ENCODE peak calls at places on chromosomes 11 and 22, in nine cellular contexts. P is germinal center; B is G401; T is fibroblast of the aortic adventitia; S is foreskin keratinocyte; R is GM23338; J is activated T-helper 1 cell treated with anti-CD3 and anti-CD28 coated beads, Interleukin-12 subunit alpha, Interleukin-12 subunit beta, Interleukin-2, Interleukin-4 antibody, amounts not matched to agents 30 ng/mL and 10 ng/mL and 1 ng/mL, durations not matched to agents 14 hours and 24 hours and 36 hours; C is anterior cingulate cortex; O is adipocyte. Q is an unnamed sample.

GRCh38 chr11:20226936-20227335 is 66.7 kb upstream of the DBX1 start:
- DNase-seq in P (no peak), B (no peak), T (peak), S (peak), R (no peak), J (no peak), C (no peak), O (no peak), Q (no peak)

GRCh38 chr11:75718406-75719088 is 909 bp downstream of the MOGAT2 start:
- DNase-seq in P (no peak), B (no peak), T (no peak), S (no peak), R (no peak), J (no peak), C (no peak), O (no peak), Q (no peak)

GRCh38 chr11:115069599-115069998 is 391.3 kb downstream of the NXPE2 start:
- DNase-seq in P (no peak), B (no peak), T (no peak), S (no peak), R (no peak), J (no peak), C (no peak), O (no peak), Q (no peak)

GRCh38 chr11:128879817-128880216 is 11.3 kb upstream of the KCNJ5 start:
- DNase-seq in P (no peak), B (no peak), T (no peak), S (no peak), R (peak), J (no peak), C (no peak), O (no peak), Q (no peak)

GRCh38 chr11:78392854-78393253 is 24.8 kb downstream of the GAB2 start:
- DNase-seq in P (no peak), B (no peak), T (no peak), S (no peak), R (no peak), J (no peak), C (no peak), O (no peak), Q (no peak)

GRCh38 chr11:65912840-65913239 is 6.0 kb downstream of the C11orf68 start:
- DNase-seq in P (no peak), B (no peak), T (peak), S (peak), R (no peak), J (no peak), C (no peak), O (peak), Q (no peak)

GRCh38 chr11:64241175-64241429 is 207 bp downstream of the FKBP2 start:
- DNase-seq in P (no peak), B (no peak), T (no peak), S (peak), R (no peak), J (no peak), C (no peak), O (no peak), Q (no peak)

GRCh38 chr22:49146511-49146910 is 681.2 kb downstream of the BRD1 start:
- DNase-seq in P (no peak), B (no peak), T (no peak), S (no peak), R (no peak), J (no peak), C (no peak), O (no peak), Q (no peak)

GRCh38 chr11:29272019-29272654 is 744.7 kb downstream of the KCNA4 start:
- DNase-seq in P (no peak), B (no peak), T (peak), S (peak), R (peak), J (no peak), C (no peak), O (peak), Q (no peak)

GRCh38 chr11:82818399-82819043 is 81.7 kb downstream of the PRCP start:
- DNase-seq in P (no peak), B (no peak), T (no peak), S (no peak), R (peak), J (no peak), C (no peak), O (no peak), Q (no peak)

GRCh38 chr22:17795661-17796548 is 21.6 kb upstream of the BID start:
- DNase-seq in P (peak), B (no peak), T (no peak), S (no peak), R (no peak), J (no peak), C (no peak), O (no peak), Q (no peak)

GRCh38 chr11:47847892-47848635 is at the start of gene NUP160:
- DNase-seq in P (peak), B (peak), T (peak), S (peak), R (peak), J (peak), C (peak), O (peak), Q (peak)

GRCh38 chr22:38016182-38017078 is 32.1 kb upstream of the SOX10 start:
- DNase-seq in P (no peak), B (peak), T (peak), S (no peak), R (peak), J (no peak), C (peak), O (no peak), Q (no peak)

GRCh38 chr11:111851636-111852035 is 19.7 kb downstream of the ALG9 start:
- DNase-seq in P (no peak), B (peak), T (peak), S (no peak), R (peak), J (no peak), C (no peak), O (peak), Q (no peak)

GRCh38 chr11:36093548-36093947 is 149.7 kb downstream of the LDLRAD3 start:
- DNase-seq in P (no peak), B (no peak), T (no peak), S (no peak), R (no peak), J (no peak), C (no peak), O (no peak), Q (no peak)

GRCh38 chr22:27433585-27434190 is 367.9 kb downstream of the MN1 start:
- DNase-seq in P (no peak), B (no peak), T (no peak), S (peak), R (no peak), J (no peak), C (no peak), O (no peak), Q (no peak)

GRCh38 chr11:117857734-117858369 is 18.6 kb downstream of the FXYD6 start:
- DNase-seq in P (no peak), B (no peak), T (no peak), S (no peak), R (no peak), J (no peak), C (no peak), O (no peak), Q (no peak)

GRCh38 chr11:13942908-13943505 is 19.5 kb upstream of the SPON1 start:
- DNase-seq in P (no peak), B (no peak), T (peak), S (peak), R (no peak), J (no peak), C (no peak), O (peak), Q (no peak)

GRCh38 chr11:76148207-76148606 is 58.1 kb downstream of the WNT11 start:
- DNase-seq in P (no peak), B (no peak), T (no peak), S (no peak), R (no peak), J (no peak), C (no peak), O (no peak), Q (no peak)

GRCh38 chr22:22462813-22463567 is 45.6 kb downstream of the ZNF280B start:
- DNase-seq in P (no peak), B (no peak), T (peak), S (no peak), R (peak), J (no peak), C (no peak), O (no peak), Q (no peak)

GRCh38 chr11:18277560-18278271 is 11.7 kb downstream of the SAA1 start:
- DNase-seq in P (no peak), B (no peak), T (no peak), S (no peak), R (no peak), J (no peak), C (no peak), O (no peak), Q (no peak)

Q was measured in BE2C.